ENCODE peak calls at places on chromosomes 3 and 15, in six cellular contexts. T is keratinocyte, Q is IMR-90, G is H9, K is colonic mucosa, J is mesenchymal stem cell. W is an unnamed sample.
A peak's percentile ranks its signal among the peaks of the same experiment; 100 is the strongest.

GRCh38 chr15:26721231-26721630 is 51.6 kb downstream of the GABRB3 start:
- DNase-seq in T (no peak), G (peak; percentile 84), Q (no peak), J (no peak), K (no peak), W (no peak)

GRCh38 chr3:158522737-158523136 is 48.3 kb upstream of the MLF1 start:
- DNase-seq in G (no peak), Q (peak; percentile 69), J (no peak), K (no peak), T (no peak), W (no peak)

GRCh38 chr15:67189326-67190051 is 65.0 kb downstream of the AAGAB start:
- DNase-seq in T (no peak), J (no peak), K (no peak), G (no peak), Q (peak; percentile 10), W (no peak)

GRCh38 chr15:71448688-71449114 is 333.4 kb downstream of the THSD4 start:
- DNase-seq in T (peak; percentile 66), J (peak; percentile 74), Q (peak; percentile 71), G (peak; percentile 63), K (peak; percentile 53), W (no peak)

GRCh38 chr15:98503970-98504369 is 144.4 kb upstream of the IGF1R start:
- DNase-seq in Q (peak; percentile 50), G (no peak), K (no peak), T (no peak), J (peak; percentile 73), W (no peak)

GRCh38 chr15:77538011-77538410 is 94.7 kb downstream of the LINGO1 start:
- DNase-seq in G (no peak), J (no peak), K (no peak), T (no peak), Q (no peak), W (no peak)

GRCh38 chr3:8816106-8816505 is 46.7 kb upstream of the OXTR start:
- DNase-seq in T (no peak), K (no peak), J (no peak), Q (peak; percentile 48), G (no peak), W (no peak)

GRCh38 chr3:197600796-197601565 is 45.2 kb upstream of the BDH1 start:
- DNase-seq in G (no peak), J (peak; percentile 28), T (no peak), Q (peak; percentile 14), K (no peak), W (no peak)

GRCh38 chr3:42600958-42601675 is 631 bp downstream of the NKTR start:
- DNase-seq in Q (peak; percentile 65), J (peak; percentile 79), T (no peak), G (peak; percentile 75), K (peak; percentile 67), W (peak; percentile 91)

GRCh38 chr3:146770881-146771280 is 165.7 kb upstream of the PLSCR5 start:
- DNase-seq in K (no peak), T (no peak), G (no peak), J (no peak), Q (no peak), W (no peak)

GRCh38 chr3:65952842-65953241 is 85.9 kb downstream of the MAGI1 start:
- DNase-seq in K (no peak), J (no peak), G (no peak), Q (no peak), T (no peak), W (no peak)

GRCh38 chr15:40234783-40235182 is 4.1 kb upstream of the PAK6 start:
- DNase-seq in G (no peak), K (no peak), T (no peak), J (no peak), Q (no peak), W (no peak)
- H3K4me1 ChIP-seq in G (no peaks in the 10 kb centered on the region), K (no peaks in the 10 kb centered on the region), T (peaks cover 70% of the 10 kb centered on the region), J (peaks cover 15% of the 10 kb centered on the region), Q (peaks cover 5% of the 10 kb centered on the region), W (no peaks in the 10 kb centered on the region)

GRCh38 chr15:44719293-44719999 is 8.1 kb downstream of the B2M start:
- DNase-seq in J (peak; percentile 67), K (peak; percentile 36), T (no peak), Q (peak; percentile 69), G (no peak), W (no peak)
- H3K9ac ChIP-seq in J (no peak overlapping the region), K (no peak overlapping the region), T (no peak overlapping the region), Q (no peak overlapping the region), G (no peak overlapping the region), W (no peak overlapping the region)

DNA sequence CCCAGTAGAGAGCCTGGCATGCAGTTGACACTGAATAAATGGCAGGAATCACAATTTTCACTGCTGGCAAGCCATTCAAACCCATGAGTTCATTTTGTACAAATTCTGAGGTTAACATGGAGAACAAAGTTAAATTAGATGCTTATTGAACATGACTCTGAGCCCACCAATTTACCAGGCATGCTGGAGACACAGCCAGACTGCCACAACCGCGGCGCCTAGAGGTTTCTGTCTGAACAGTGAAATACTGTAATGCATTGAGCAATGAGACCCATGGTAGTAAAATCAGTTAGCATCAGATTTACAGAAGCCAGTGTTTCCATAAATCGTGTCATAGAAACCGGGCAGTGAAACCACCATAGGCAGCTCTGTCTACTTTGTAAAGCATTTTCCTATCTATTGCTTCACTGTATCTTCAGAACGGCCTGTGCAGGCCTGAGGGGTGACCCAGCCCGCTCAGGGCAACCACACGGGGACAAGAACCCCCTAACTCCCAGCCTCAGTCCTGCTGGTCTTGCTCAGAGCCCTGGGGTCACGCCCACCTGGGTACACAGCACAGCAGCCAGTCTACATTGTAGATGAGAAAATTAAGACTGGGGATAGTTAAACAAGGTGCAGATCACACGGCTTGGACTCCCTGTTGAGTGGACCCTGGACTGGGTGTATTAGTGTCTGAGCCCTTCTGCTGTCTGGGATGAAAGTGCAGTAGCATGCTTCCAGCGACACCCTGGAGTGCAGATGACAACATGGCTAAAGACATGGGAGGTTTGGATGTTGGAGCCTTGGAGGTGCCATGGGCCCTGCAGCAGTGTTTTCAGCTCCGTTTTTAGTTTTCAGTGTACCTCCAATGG is 44.2 kb downstream of the MGLL start:
- DNase-seq in G (no peak), Q (no peak), K (no peak), T (no peak), J (no peak), W (no peak)
- H3K4me1 ChIP-seq in G (no peaks in the 10 kb centered on the region), Q (peaks cover 43% of the 10 kb centered on the region), K (no peaks in the 10 kb centered on the region), T (peaks cover 12% of the 10 kb centered on the region), J (peaks cover 36% of the 10 kb centered on the region), W (peaks cover 10% of the 10 kb centered on the region)

GRCh38 chr3:155854147-155854940 is at the start of gene SLC33A1:
- DNase-seq in K (peak; percentile 99), J (peak; percentile 99), G (peak; percentile 100), Q (peak; percentile 99), T (peak; percentile 94), W (peak; percentile 100)

GRCh38 chr3:155861476-155862183 is 7.4 kb upstream of the SLC33A1 start:
- DNase-seq in G (no peak), T (no peak), J (no peak), K (no peak), Q (peak; percentile 8), W (no peak)

DNA sequence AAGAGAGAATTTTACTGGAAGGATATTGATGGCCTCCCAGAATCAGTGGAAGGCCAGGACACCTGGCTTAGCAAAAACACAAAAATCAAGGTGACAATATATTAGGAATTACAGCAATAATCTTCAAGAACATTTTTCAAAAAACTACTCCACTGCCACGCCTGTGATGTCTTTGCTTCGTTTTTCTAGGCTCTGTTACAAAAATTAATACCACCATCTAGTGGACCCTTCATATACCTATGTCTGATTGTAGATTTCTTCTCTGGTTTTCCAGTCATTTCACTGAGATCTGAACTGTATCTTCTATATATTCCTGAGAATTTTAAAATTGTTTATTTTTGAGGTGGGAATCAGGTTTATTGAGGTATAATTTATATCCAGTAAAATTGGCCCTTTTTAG is 5.6 kb upstream of the SLC33A1 start:
- DNase-seq in Q (peak; percentile 18), G (no peak), T (no peak), J (peak; percentile 22), K (no peak), W (no peak)
- H3K9ac ChIP-seq in Q (no peak overlapping the region), G (no peak overlapping the region), T (no peak overlapping the region), J (peak overlapping the region; percentile 61), K (no peak overlapping the region), W (no peak overlapping the region)

GRCh38 chr3:194001728-194002459 is 134.1 kb upstream of the HES1 start:
- DNase-seq in K (no peak), G (no peak), Q (no peak), T (no peak), J (peak; percentile 37), W (no peak)

GRCh38 chr3:194000712-194001111 is 135.2 kb upstream of the HES1 start:
- DNase-seq in G (no peak), K (no peak), T (no peak), J (no peak), Q (no peak), W (no peak)

GRCh38 chr3:194006102-194006501 is 129.8 kb upstream of the HES1 start:
- DNase-seq in Q (no peak), J (peak; percentile 31), T (no peak), G (no peak), K (no peak), W (no peak)

GRCh38 chr3:194000100-194000499 is 135.8 kb upstream of the HES1 start:
- DNase-seq in Q (no peak), T (no peak), G (no peak), K (no peak), J (no peak), W (no peak)

GRCh38 chr3:194003128-194004057 is 132.6 kb upstream of the HES1 start:
- DNase-seq in K (peak; percentile 92), Q (peak; percentile 87), G (peak; percentile 64), T (peak; percentile 26), J (peak; percentile 99), W (peak; percentile 97)
- H3K4me1 ChIP-seq in K (peaks cover 15% of the 10 kb centered on the region), Q (peaks cover 8% of the 10 kb centered on the region), G (no peaks in the 10 kb centered on the region), T (peaks cover 24% of the 10 kb centered on the region), J (peaks cover 14% of the 10 kb centered on the region), W (peaks cover 10% of the 10 kb centered on the region)

GRCh38 chr3:190532626-190533155 is 18.8 kb downstream of the IL1RAP start:
- DNase-seq in Q (no peak), G (no peak), K (no peak), J (no peak), T (no peak), W (no peak)
- H3K9ac ChIP-seq in Q (no peak overlapping the region), G (no peak overlapping the region), K (no peak overlapping the region), J (peak overlapping the region; percentile 76), T (peak overlapping the region; percentile 86), W (no peak overlapping the region)

DNA sequence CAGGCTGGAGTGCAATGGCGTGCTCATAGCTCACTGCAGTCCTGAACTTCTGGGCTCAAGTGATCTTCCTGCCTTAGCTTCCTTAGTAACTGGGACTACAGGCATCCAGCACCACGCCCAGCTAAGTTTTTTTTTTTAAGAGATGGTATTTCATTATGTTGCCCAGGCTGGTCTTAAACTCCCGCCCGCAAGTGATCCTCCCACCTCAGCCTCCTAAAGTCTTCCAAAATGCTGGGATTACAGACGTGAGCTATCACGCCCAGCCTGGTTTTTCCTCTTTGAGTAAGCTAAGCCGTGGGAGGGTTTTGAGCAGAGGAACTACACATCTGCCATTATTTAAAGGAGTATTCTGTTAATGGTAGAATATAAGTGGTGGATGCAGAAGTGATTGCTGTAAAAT is 7.4 kb upstream of the LRRFIP2 start:
- DNase-seq in Q (no peak), G (no peak), K (no peak), T (peak; percentile 68), J (no peak), W (no peak)
- H3K4me1 ChIP-seq in Q (peaks cover 10% of the 10 kb centered on the region), G (no peaks in the 10 kb centered on the region), K (no peaks in the 10 kb centered on the region), T (peaks cover 57% of the 10 kb centered on the region), J (peaks cover 5% of the 10 kb centered on the region), W (peaks cover 9% of the 10 kb centered on the region)

W was measured in kidney.